ENCODE peak calls at places on chromosome 13, in four cellular contexts. F is activated CD4-positive, alpha-beta T cell treated with anti-CD3 and anti-CD28 coated beads, Interleukin-2, amount 50 U/mL, for 1 hour; V is effector CD4-positive, alpha-beta T cell; H is GM19239. K is an unnamed sample.

GRCh38 chr13:77437267-77437666 is 98.2 kb upstream of the SCEL start:
- DNase-seq in F (no peak), H (no peak), V (no peak), K (no peak)

GRCh38 chr13:50685491-50685890 is 158.0 kb downstream of the DLEU7 start:
- DNase-seq in H (no peak), F (no peak), V (no peak), K (no peak)

GRCh38 chr13:44448373-44448772 is 74.7 kb downstream of the SERP2 start:
- DNase-seq in H (no peak), V (no peak), F (no peak), K (no peak)

GRCh38 chr13:67023088-67023893 is 206.8 kb downstream of the PCDH9 start:
- DNase-seq in H (no peak), V (no peak), F (no peak), K (no peak)

GRCh38 chr13:21079761-21080730 is 18.7 kb upstream of the LATS2 start:
- DNase-seq in F (no peak), V (no peak), H (no peak), K (no peak)

GRCh38 chr13:51976423-51976822 is 34.8 kb downstream of the ATP7B start:
- DNase-seq in F (no peak), H (no peak), V (no peak), K (no peak)

GRCh38 chr13:50080158-50080855 is 65.1 kb downstream of the KCNRG start:
- DNase-seq in V (peak), H (no peak), F (peak), K (no peak)

GRCh38 chr13:30855569-30855968 is 50.5 kb upstream of the MEDAG start:
- DNase-seq in H (no peak), V (no peak), F (no peak), K (no peak)

GRCh38 chr13:76854894-76855293 is 31.3 kb downstream of the KCTD12 start:
- DNase-seq in V (no peak), H (no peak), F (no peak), K (no peak)

GRCh38 chr13:81927347-81927746 is 1586.4 kb upstream of the SPRY2 start:
- DNase-seq in F (no peak), H (no peak), V (no peak), K (no peak)

GRCh38 chr13:75052616-75053015 is 429.4 kb downstream of the TBC1D4 start:
- DNase-seq in H (no peak), F (no peak), V (no peak), K (no peak)

GRCh38 chr13:91017669-91018053 is 329.8 kb upstream of the MIR17HG start:
- DNase-seq in H (no peak), F (no peak), V (no peak), K (no peak)

GRCh38 chr13:105139380-105140285 is 1395.8 kb downstream of the EFNB2 start:
- DNase-seq in F (peak), H (peak), V (peak), K (peak)

GRCh38 chr13:29507356-29507755 is 88.1 kb downstream of the SLC7A1 start:
- DNase-seq in F (no peak), V (no peak), H (no peak), K (no peak)

K was measured in GM12891.